ENCODE peak calls at places on chromosome 13, in six cellular contexts. B is GM12878, Y is K562, U is SK-N-SH, J is HepG2, Z is H1. L is an unnamed sample.

GRCh38 chr13:54433511-54434206 is 1405.0 kb downstream of the OLFM4 start:
- DNase-seq in U (no peak), Y (no peak), J (peak; percentile 10), Z (no peak), B (no peak), L (no peak)

GRCh38 chr13:73090116-73090811 is 31.5 kb downstream of the KLF5 start:
- DNase-seq in U (no peak), Y (peak; percentile 29), J (peak; percentile 95), B (no peak), Z (peak; percentile 60), L (peak; percentile 30)

GRCh38 chr13:22828081-22828480 is 352.7 kb upstream of the SGCG start:
- DNase-seq in J (no peak), U (no peak), Y (no peak), Z (no peak), B (no peak), L (no peak)

GRCh38 chr13:99729745-99730144 is 228.5 kb downstream of the TM9SF2 start:
- DNase-seq in J (no peak), B (no peak), U (no peak), Z (no peak), Y (no peak), L (no peak)

GRCh38 chr13:74575729-74576125 is 441.5 kb upstream of the KLF12 start:
- DNase-seq in J (no peak), Y (peak; percentile 54), U (peak; percentile 90), B (no peak), Z (no peak), L (no peak)

GRCh38 chr13:45916036-45916435 is 64.5 kb upstream of the SIAH3 start:
- DNase-seq in U (no peak), Y (peak; percentile 7), B (no peak), J (no peak), Z (no peak), L (no peak)

GRCh38 chr13:106373304-106373988 is 162.0 kb downstream of the EFNB2 start:
- DNase-seq in Z (no peak), J (no peak), B (no peak), U (no peak), Y (no peak), L (no peak)

GRCh38 chr13:42116225-42116624 is 67.8 kb downstream of the DGKH start:
- DNase-seq in J (no peak), Y (no peak), Z (no peak), B (no peak), U (no peak), L (no peak)

GRCh38 chr13:105047676-105048295 is 1487.7 kb downstream of the EFNB2 start:
- DNase-seq in B (no peak), U (no peak), J (no peak), Z (no peak), Y (no peak), L (no peak)

GRCh38 chr13:108830916-108831315 is 201.5 kb downstream of the MYO16 start:
- DNase-seq in Y (no peak), B (no peak), U (no peak), Z (no peak), J (no peak), L (no peak)

GRCh38 chr13:34748561-34748960 is 193.5 kb upstream of the NBEA start:
- DNase-seq in U (no peak), B (no peak), J (no peak), Z (no peak), Y (no peak), L (no peak)

GRCh38 chr13:73429691-73430090 is 370.9 kb downstream of the KLF5 start:
- DNase-seq in U (no peak), Z (no peak), B (no peak), J (no peak), Y (no peak), L (no peak)

GRCh38 chr13:67341406-67341805 is 111.3 kb upstream of the PCDH9 start:
- DNase-seq in B (no peak), Y (no peak), U (no peak), Z (no peak), J (no peak), L (no peak)

GRCh38 chr13:36395280-36395679 is 37.0 kb upstream of the CCNA1 start:
- DNase-seq in J (peak; percentile 5), Y (peak; percentile 13), B (no peak), Z (no peak), U (peak; percentile 11), L (no peak)

GRCh38 chr13:41074523-41074922 is 13.2 kb downstream of the WBP4 start:
- DNase-seq in B (no peak), J (no peak), Z (no peak), U (no peak), Y (no peak), L (no peak)

GRCh38 chr13:110639935-110640334 is 24.6 kb downstream of the NAXD start:
- DNase-seq in J (no peak), U (no peak), B (no peak), Y (no peak), Z (no peak), L (no peak)
- H3K36me3 ChIP-seq in J (peaks cover 26% of the 10 kb centered on the region), U (peaks cover 89% of the 10 kb centered on the region), B (peaks cover 46% of the 10 kb centered on the region), Y (peaks cover 87% of the 10 kb centered on the region), Z (peaks cover 51% of the 10 kb centered on the region), L (no peaks in the 10 kb centered on the region)

GRCh38 chr13:98351636-98352035 is 174.6 kb upstream of the RNF113B start:
- DNase-seq in B (no peak), U (no peak), Y (no peak), J (no peak), Z (no peak), L (no peak)

GRCh38 chr13:98352226-98352625 is 175.2 kb upstream of the RNF113B start:
- DNase-seq in U (no peak), J (no peak), B (no peak), Y (no peak), Z (no peak), L (no peak)

GRCh38 chr13:98350746-98351330 is 173.8 kb upstream of the RNF113B start:
- DNase-seq in B (no peak), J (no peak), Z (no peak), Y (no peak), U (no peak), L (no peak)

GRCh38 chr13:98349731-98350305 is 172.7 kb upstream of the RNF113B start:
- DNase-seq in Z (no peak), B (no peak), Y (peak; percentile 12), U (peak; percentile 24), J (peak; percentile 21), L (no peak)

DNA sequence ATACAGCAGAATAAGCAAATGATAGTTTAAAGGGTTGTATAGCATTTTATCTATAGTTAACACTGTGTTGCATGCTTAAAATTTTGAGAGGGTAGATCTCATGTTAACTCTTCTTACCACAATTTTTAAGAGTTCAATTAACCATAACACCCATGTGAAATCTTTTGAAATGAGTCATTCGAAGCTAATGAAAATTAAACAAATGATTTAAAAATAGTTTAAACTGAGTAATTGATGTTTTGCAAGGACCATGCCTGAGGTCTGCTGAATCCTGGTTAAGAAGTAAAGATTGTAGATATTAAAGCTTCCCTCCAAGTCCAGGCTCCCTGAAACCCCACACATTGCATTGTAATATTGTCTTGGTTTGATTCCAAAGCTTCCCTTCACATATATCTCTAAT is 176.7 kb upstream of the RNF113B start:
- DNase-seq in J (no peak), B (no peak), Y (no peak), U (no peak), Z (no peak), L (no peak)
- H3K27ac ChIP-seq in J (no peak overlapping the region), B (no peak overlapping the region), Y (no peak overlapping the region), U (no peak overlapping the region), Z (no peak overlapping the region), L (no peak overlapping the region)

GRCh38 chr13:71316964-71317363 is 550.0 kb downstream of the DACH1 start:
- DNase-seq in U (peak; percentile 6), J (no peak), Y (no peak), Z (no peak), B (no peak), L (no peak)

DNA sequence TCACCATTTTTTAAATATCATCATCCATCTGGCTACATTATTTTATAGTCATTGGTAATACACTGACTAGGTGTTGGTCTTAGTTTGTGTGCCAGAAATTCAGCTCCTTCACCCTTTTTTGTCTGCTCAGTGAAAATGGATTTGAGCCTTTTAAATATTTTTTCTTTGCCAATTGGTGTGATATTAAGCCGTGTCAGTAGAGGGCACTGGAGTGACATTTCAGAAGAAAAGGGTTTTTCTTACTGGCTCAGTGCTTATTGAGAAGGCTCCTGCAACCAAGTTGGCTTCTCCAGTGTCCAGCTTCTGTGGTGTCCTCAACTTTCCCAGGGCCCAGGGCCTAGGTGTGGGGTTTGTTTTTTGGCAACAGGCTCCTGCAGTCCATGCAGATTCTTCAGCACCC is 546.6 kb downstream of the DACH1 start:
- DNase-seq in U (no peak), Y (peak; percentile 1), J (peak; percentile 24), B (no peak), Z (no peak), L (no peak)
- TF ChIP-seq SIN3A in U (no peak), Y (no peak), J (no peak), B (no peak), Z (no peak), L (no peak)

DNA sequence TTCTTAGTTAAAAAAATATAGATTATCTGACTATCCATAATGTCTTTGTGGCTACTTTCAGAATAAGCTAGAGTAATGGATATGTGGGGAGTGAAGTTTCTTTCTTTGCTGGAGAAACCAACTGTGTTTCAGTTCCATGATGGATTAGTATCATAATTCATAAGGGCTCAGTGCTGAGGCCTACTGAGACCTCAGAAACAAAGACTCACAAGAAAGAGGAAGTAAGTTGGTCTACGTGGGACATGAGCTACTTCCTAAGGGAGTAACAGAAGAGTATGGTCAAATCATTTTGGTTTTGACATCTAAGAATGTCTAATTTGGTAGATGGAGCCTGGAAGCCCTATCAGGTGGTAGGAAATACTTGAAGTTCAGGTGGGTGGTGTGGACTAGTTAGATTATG is 99.0 kb upstream of the HTR2A start:
- DNase-seq in Z (no peak), B (peak; percentile 53), U (no peak), Y (no peak), J (no peak), L (no peak)
- H3K36me3 ChIP-seq in Z (no peaks in the 10 kb centered on the region), B (no peaks in the 10 kb centered on the region), U (no peaks in the 10 kb centered on the region), Y (no peaks in the 10 kb centered on the region), J (no peaks in the 10 kb centered on the region), L (no peaks in the 10 kb centered on the region)

GRCh38 chr13:39952244-39953233 is 297.1 kb downstream of the COG6 start:
- DNase-seq in Z (no peak), J (no peak), B (no peak), U (no peak), Y (no peak), L (no peak)
- H3K27ac ChIP-seq in Z (no peak overlapping the region), J (no peak overlapping the region), B (no peak overlapping the region), U (no peak overlapping the region), Y (no peak overlapping the region), L (no peak overlapping the region)

GRCh38 chr13:24152292-24153214 is 8.0 kb upstream of the SPATA13 start:
- DNase-seq in B (no peak), Y (no peak), J (peak; percentile 65), Z (no peak), U (no peak), L (no peak)

GRCh38 chr13:24153347-24153746 is 7.2 kb upstream of the SPATA13 start:
- DNase-seq in B (no peak), U (no peak), Y (no peak), Z (no peak), J (no peak), L (no peak)

GRCh38 chr13:24150613-24151012 is 9.9 kb upstream of the SPATA13 start:
- DNase-seq in B (no peak), Z (no peak), J (no peak), Y (no peak), U (no peak), L (no peak)

GRCh38 chr13:24151864-24152263 is 8.7 kb upstream of the SPATA13 start:
- DNase-seq in Y (no peak), B (no peak), J (no peak), U (no peak), Z (no peak), L (no peak)

GRCh38 chr13:24153979-24154378 is 6.5 kb upstream of the SPATA13 start:
- DNase-seq in U (no peak), B (no peak), J (no peak), Y (no peak), Z (no peak), L (no peak)
- TF ChIP-seq SIN3A in U (no peak), B (no peak), J (no peak), Y (no peak), Z (no peak), L (no peak)

GRCh38 chr13:110653271-110653670 is 37.9 kb downstream of the NAXD start:
- DNase-seq in Z (no peak), B (no peak), U (no peak), J (no peak), Y (no peak), L (no peak)
- H3K36me3 ChIP-seq in Z (peaks cover 2% of the 10 kb centered on the region), B (peaks cover 22% of the 10 kb centered on the region), U (peaks cover 19% of the 10 kb centered on the region), J (peaks cover 5% of the 10 kb centered on the region), Y (peaks cover 33% of the 10 kb centered on the region), L (no peaks in the 10 kb centered on the region)

L was measured in Panc1.